ENCODE peak calls at places on chromosomes 2 and 18, in four cellular contexts. P is ecto neural progenitor cell, Z is OCI-LY7, F is amniotic stem cell. M is an unnamed sample.

GRCh38 chr2:9803023-9803805 is 40.1 kb upstream of the TAF1B start:
- DNase-seq in P (peak; percentile 46), Z (no peak), F (no peak), M (no peak)

GRCh38 chr18:29377346-29377745 is 1200.4 kb upstream of the CDH2 start:
- DNase-seq in P (no peak), Z (no peak), F (no peak), M (no peak)

GRCh38 chr2:120471166-120471565 is 125.2 kb downstream of the INHBB start:
- DNase-seq in P (no peak), Z (no peak), F (no peak), M (no peak)

GRCh38 chr2:208820289-208820688 is 413.7 kb downstream of the PTH2R start:
- DNase-seq in P (no peak), Z (peak; percentile 4), F (no peak), M (no peak)

GRCh38 chr18:78610179-78610578 is 369.4 kb upstream of the SALL3 start:
- DNase-seq in P (no peak), Z (no peak), F (no peak), M (no peak)

GRCh38 chr2:106057206-106057605 is 136.9 kb downstream of the UXS1 start:
- DNase-seq in P (no peak), Z (no peak), F (no peak), M (no peak)

GRCh38 chr2:69166812-69167468 is 154.0 kb downstream of the ANTXR1 start:
- DNase-seq in P (no peak), Z (no peak), F (no peak), M (no peak)

GRCh38 chr2:27842894-27843293 is 47.3 kb downstream of the RBKS start:
- DNase-seq in P (no peak), Z (no peak), F (no peak), M (no peak)

GRCh38 chr2:111905990-111906735 is 7.8 kb downstream of the MERTK start:
- DNase-seq in P (no peak), Z (peak; percentile 57), F (no peak), M (no peak)

GRCh38 chr18:32450026-32450681 is 20.5 kb downstream of the GAREM1 start:
- DNase-seq in P (no peak), Z (no peak), F (no peak), M (no peak)

GRCh38 chr2:71277536-71278103 is 50.7 kb upstream of the PAIP2B start:
- DNase-seq in P (peak; percentile 86), Z (peak; percentile 40), F (peak; percentile 6), M (peak; percentile 39)

GRCh38 chr18:4789506-4789905 is 334.4 kb upstream of the DLGAP1 start:
- DNase-seq in P (no peak), Z (peak; percentile 69), F (no peak), M (no peak)

GRCh38 chr2:199792381-199792780 is 58.6 kb downstream of the FTCDNL1 start:
- DNase-seq in P (no peak), Z (no peak), F (no peak), M (no peak)

GRCh38 chr2:172496096-172496709 is 59.7 kb upstream of the PDK1 start:
- DNase-seq in P (no peak), Z (peak; percentile 11), F (no peak), M (no peak)

GRCh38 chr2:240351826-240352426 is 83.5 kb upstream of the GPC1 start:
- DNase-seq in P (no peak), Z (no peak), F (no peak), M (no peak)